ENCODE peak calls at places on chromosomes 13 and 19, in seven cellular contexts. P is lower lobe of right lung; I is CD8-positive, alpha-beta T cell; S is cardiac muscle cell; E is hepatocyte; W is thoracic aorta; C is PC-9. F is an unnamed sample.
A peak's percentile ranks its signal among the peaks of the same experiment; 100 is the strongest.

GRCh38 chr19:1411255-1412191 is 4.1 kb downstream of the DAZAP1 start:
- DNase-seq in P (no peak), I (peak; percentile 68), S (peak; percentile 31), E (no peak), W (peak; percentile 24), C (no peak), F (peak; percentile 67)

GRCh38 chr19:14582894-14583340 is at the start of gene CLEC17A:
- DNase-seq in P (no peak), I (no peak), S (no peak), E (no peak), W (no peak), C (no peak), F (no peak)

GRCh38 chr13:32650705-32651311 is 64.6 kb downstream of the PDS5B start:
- DNase-seq in P (no peak), I (peak; percentile 49), S (peak; percentile 81), E (peak; percentile 67), W (no peak), C (peak; percentile 14), F (peak; percentile 42)

GRCh38 chr19:48812094-48812929 is 1.5 kb upstream of the BCAT2 start:
- DNase-seq in P (peak; percentile 93), I (peak; percentile 57), S (peak; percentile 88), E (peak; percentile 93), W (peak; percentile 59), C (peak; percentile 87), F (peak; percentile 48)

GRCh38 chr19:5074418-5074817 is 105.5 kb downstream of the KDM4B start:
- DNase-seq in P (no peak), I (no peak), S (no peak), E (no peak), W (no peak), C (no peak), F (no peak)

GRCh38 chr19:16094360-16095070 is 17.2 kb upstream of the RAB8A start:
- DNase-seq in P (no peak), I (no peak), S (peak; percentile 51), E (no peak), W (no peak), C (no peak), F (no peak)

GRCh38 chr13:75432811-75433244 is 49.1 kb downstream of the TBC1D4 start:
- DNase-seq in P (no peak), I (no peak), S (no peak), E (no peak), W (no peak), C (no peak), F (no peak)

GRCh38 chr19:10593820-10594637 is 6.9 kb upstream of the AP1M2 start:
- DNase-seq in P (peak; percentile 61), I (no peak), S (no peak), E (no peak), W (no peak), C (peak; percentile 34), F (no peak)

GRCh38 chr19:5432687-5433086 is 22.5 kb upstream of the ZNRF4 start:
- DNase-seq in P (no peak), I (no peak), S (no peak), E (no peak), W (no peak), C (no peak), F (no peak)

GRCh38 chr13:40438022-40438692 is 228.3 kb downstream of the FOXO1 start:
- DNase-seq in P (no peak), I (no peak), S (no peak), E (no peak), W (no peak), C (no peak), F (no peak)

GRCh38 chr19:57651654-57651996 is 17.1 kb upstream of the ZSCAN4 start:
- DNase-seq in P (no peak), I (no peak), S (no peak), E (no peak), W (no peak), C (no peak), F (no peak)

GRCh38 chr19:13208131-13208963 is 58.1 kb downstream of the IER2 start:
- DNase-seq in P (peak; percentile 74), I (peak; percentile 52), S (peak; percentile 92), E (no peak), W (no peak), C (no peak), F (peak; percentile 49)

GRCh38 chr19:51366050-51366998 is at the start of gene ETFB:
- DNase-seq in P (peak; percentile 99), I (peak; percentile 93), S (peak; percentile 99), E (peak; percentile 99), W (peak; percentile 99), C (peak; percentile 97), F (peak; percentile 88)

GRCh38 chr13:31395090-31395489 is 195.3 kb downstream of the B3GLCT start:
- DNase-seq in P (no peak), I (no peak), S (no peak), E (no peak), W (no peak), C (no peak), F (no peak)

GRCh38 chr13:31111136-31111535 is 50.6 kb downstream of the HSPH1 start:
- DNase-seq in P (no peak), I (no peak), S (peak; percentile 88), E (no peak), W (no peak), C (no peak), F (no peak)

GRCh38 chr13:111255228-111255790 is 65.1 kb upstream of the TEX29 start:
- DNase-seq in P (no peak), I (no peak), S (no peak), E (no peak), W (no peak), C (no peak), F (no peak)
- H3K36me3 ChIP-seq in P (peaks cover 63% of the 10 kb centered on the region), I (peaks cover 6% of the 10 kb centered on the region), S (no peaks in the 10 kb centered on the region), E (no peaks in the 10 kb centered on the region), W (peaks cover 19% of the 10 kb centered on the region), C (peaks cover 4% of the 10 kb centered on the region), F (peaks cover 17% of the 10 kb centered on the region)

DNA sequence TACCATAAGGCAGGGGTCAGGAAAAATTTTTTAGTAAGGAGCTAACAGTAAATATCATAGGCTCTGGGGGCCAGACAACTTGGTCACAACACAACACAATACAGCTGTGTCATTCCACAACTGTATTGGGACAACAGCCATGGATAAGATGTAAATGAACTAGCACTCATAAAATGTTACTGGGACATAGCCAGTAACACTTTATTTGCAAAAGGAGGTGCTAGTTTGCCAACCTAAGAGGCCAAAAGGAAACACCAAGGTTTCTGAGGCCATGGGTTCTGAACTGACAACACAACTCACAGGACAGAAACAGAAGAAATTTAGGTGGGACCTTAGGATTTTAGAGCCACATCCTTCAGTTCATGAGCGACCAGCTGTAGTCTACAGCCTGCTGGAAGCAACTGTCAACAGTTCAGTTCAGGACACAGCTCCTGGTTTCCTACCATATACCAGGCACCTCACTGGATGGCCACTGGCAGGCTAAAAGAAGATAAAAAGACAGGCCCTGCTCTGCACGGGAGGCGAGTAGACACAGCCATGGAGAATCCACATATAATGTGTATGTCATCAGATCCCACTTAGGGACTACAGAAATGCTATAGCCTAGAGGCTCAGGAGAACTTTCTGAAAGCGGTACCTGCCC is 23.9 kb downstream of the DZIP1 start:
- DNase-seq in P (no peak), I (no peak), S (no peak), E (no peak), W (no peak), C (no peak), F (no peak)
- H3K36me3 ChIP-seq in P (peaks cover 5% of the 10 kb centered on the region), I (no peaks in the 10 kb centered on the region), S (peaks cover 36% of the 10 kb centered on the region), E (no peaks in the 10 kb centered on the region), W (peaks cover 17% of the 10 kb centered on the region), C (no peaks in the 10 kb centered on the region), F (no peaks in the 10 kb centered on the region)

GRCh38 chr13:98448642-98448928 is 128.3 kb downstream of the STK24 start:
- DNase-seq in P (no peak), I (no peak), S (no peak), E (no peak), W (no peak), C (no peak), F (no peak)

GRCh38 chr13:98447881-98448641 is 128.8 kb downstream of the STK24 start:
- DNase-seq in P (no peak), I (no peak), S (peak; percentile 12), E (peak; percentile 48), W (no peak), C (no peak), F (no peak)

GRCh38 chr13:98450495-98451167 is 126.3 kb downstream of the STK24 start:
- DNase-seq in P (no peak), I (peak; percentile 39), S (no peak), E (no peak), W (no peak), C (no peak), F (no peak)

GRCh38 chr13:98450012-98450411 is 126.9 kb downstream of the STK24 start:
- DNase-seq in P (no peak), I (no peak), S (no peak), E (no peak), W (no peak), C (no peak), F (no peak)

DNA sequence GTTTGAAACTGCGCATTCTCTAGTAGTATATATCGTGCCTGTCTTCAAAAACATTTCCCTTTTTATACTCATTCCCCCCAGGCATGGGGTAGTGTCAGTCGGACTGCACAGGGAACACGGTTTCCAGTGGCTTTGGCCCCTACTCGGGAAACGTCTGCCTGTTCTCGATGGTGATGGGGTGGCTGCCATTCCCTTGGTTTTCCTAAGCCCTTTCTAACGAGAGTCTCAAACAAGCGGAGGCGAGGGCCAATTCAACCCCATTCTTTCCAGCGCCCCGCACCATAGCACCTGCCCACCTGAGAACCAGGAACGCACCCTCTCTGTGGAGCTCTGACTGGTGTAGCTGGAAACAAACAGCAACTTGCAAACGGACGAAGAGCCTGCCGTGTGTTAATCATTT is 127.6 kb downstream of the STK24 start:
- DNase-seq in P (no peak), I (no peak), S (no peak), E (no peak), W (no peak), C (no peak), F (no peak)
- H3K36me3 ChIP-seq in P (peaks cover 61% of the 10 kb centered on the region), I (peaks cover 4% of the 10 kb centered on the region), S (peaks cover 12% of the 10 kb centered on the region), E (no peaks in the 10 kb centered on the region), W (no peaks in the 10 kb centered on the region), C (peaks cover 46% of the 10 kb centered on the region), F (peaks cover 27% of the 10 kb centered on the region)

DNA sequence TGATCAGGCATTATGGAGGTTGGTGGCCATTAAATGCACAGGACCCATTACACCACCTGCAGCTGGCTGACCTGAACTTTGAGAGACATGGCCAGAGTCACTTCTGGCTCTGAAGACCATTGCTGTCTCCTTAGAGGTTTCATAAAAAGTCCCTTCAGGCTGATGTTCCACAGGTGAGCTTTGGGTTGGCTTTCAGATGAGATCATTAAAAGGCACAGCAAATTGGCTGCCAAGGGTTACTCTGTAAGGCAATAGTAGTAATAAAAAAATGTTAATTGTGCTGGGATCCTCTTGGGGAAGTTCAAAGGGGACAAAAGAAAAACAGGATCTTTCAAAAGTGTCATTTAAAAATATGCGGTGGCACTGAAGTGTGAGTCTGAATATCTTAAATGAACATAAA is 4.2 kb downstream of the OLFM4 start:
- DNase-seq in P (no peak), I (no peak), S (no peak), E (no peak), W (no peak), C (no peak), F (no peak)
- H3K36me3 ChIP-seq in P (no peaks in the 10 kb centered on the region), I (no peaks in the 10 kb centered on the region), S (no peaks in the 10 kb centered on the region), E (no peaks in the 10 kb centered on the region), W (no peaks in the 10 kb centered on the region), C (no peaks in the 10 kb centered on the region), F (no peaks in the 10 kb centered on the region)

GRCh38 chr19:17862711-17863519 is 3.2 kb downstream of the RPL18A start:
- DNase-seq in P (no peak), I (no peak), S (no peak), E (no peak), W (no peak), C (no peak), F (no peak)
- H3K36me3 ChIP-seq in P (peaks cover 50% of the 10 kb centered on the region), I (peaks cover 31% of the 10 kb centered on the region), S (peaks cover 26% of the 10 kb centered on the region), E (no peaks in the 10 kb centered on the region), W (peaks cover 34% of the 10 kb centered on the region), C (peaks cover 42% of the 10 kb centered on the region), F (peaks cover 43% of the 10 kb centered on the region)

F was measured in CD4-positive, alpha-beta memory T cell.